ENCODE peak calls at places on chromosomes 16 and 17, in four cellular contexts. N is K562, P is GM12878, I is HepG2. C is an unnamed sample.

GRCh38 chr17:7477392-7478275 is 1.8 kb downstream of the ZBTB4 start:
- DNase-seq in N (no peak), P (no peak), I (peak), C (no peak)

GRCh38 chr17:75131278-75132017 is at the start of gene NT5C:
- DNase-seq in I (peak), P (no peak), N (peak), C (peak)

GRCh38 chr17:45646288-45646988 is 137.7 kb upstream of the CRHR1 start:
- DNase-seq in I (peak), N (no peak), P (no peak), C (no peak)

GRCh38 chr17:21368545-21369246 is 7.5 kb upstream of the KCNJ12 start:
- DNase-seq in N (no peak), I (no peak), P (no peak), C (no peak)

GRCh38 chr17:45292696-45293412 is 24.0 kb downstream of the MAP3K14 start:
- DNase-seq in P (no peak), I (no peak), N (no peak), C (no peak)

GRCh38 chr17:72311004-72311403 is 190.2 kb downstream of the SOX9 start:
- DNase-seq in P (peak), I (no peak), N (no peak), C (no peak)

GRCh38 chr17:58338907-58339774 is 10.5 kb upstream of the TSPOAP1 start:
- DNase-seq in I (peak), P (peak), N (peak), C (no peak)

GRCh38 chr17:77890771-77891170 is 67.7 kb upstream of the TNRC6C start:
- DNase-seq in N (no peak), I (no peak), P (no peak), C (no peak)

DNA sequence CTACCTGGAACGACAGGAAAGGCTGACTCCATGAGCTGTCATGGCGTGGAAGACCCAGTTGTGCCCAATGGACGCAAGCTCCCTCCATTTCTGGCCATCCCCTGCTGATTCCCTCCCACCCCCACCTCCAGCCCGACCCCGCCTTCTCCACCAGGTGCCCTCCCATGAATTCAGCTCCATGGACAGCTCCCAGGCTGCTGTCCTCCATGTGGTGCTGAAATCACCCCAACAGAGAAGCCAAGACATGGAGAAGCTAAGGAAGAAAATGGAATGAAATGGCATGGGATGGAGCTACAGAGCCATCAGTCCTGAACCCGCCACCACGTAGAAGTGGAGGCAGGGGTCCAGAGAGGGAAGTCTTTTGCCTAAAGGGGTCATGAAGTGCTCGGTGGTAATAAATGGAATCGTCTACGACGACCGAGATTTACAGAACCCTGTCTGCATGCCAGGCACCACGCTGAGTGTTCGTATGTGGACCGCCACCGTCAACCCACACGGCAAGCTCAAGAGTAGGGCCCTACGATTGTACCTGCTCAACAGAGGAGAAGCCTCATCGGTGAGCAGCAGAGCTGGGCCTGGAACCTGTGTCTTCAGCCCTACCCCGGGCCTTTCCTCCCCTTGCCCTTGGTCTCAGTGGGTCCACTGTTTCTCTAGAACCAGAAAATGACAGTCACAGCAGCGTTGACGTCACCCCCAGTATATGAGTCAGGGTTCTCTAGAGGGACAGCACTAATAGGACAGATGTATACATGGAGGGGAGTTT is 9.3 kb upstream of the ZC3H18 start:
- DNase-seq in P (no peak), I (peak), N (no peak), C (no peak)
- TF ChIP-seq TARDBP in P (no peak), I (peak), N (no peak), C (no peak)

GRCh38 chr17:66518677-66519076 is 216.3 kb downstream of the PRKCA start:
- DNase-seq in N (no peak), P (no peak), I (no peak), C (no peak)

GRCh38 chr17:66517336-66518009 is 215.1 kb downstream of the PRKCA start:
- DNase-seq in I (no peak), P (no peak), N (no peak), C (no peak)

GRCh38 chr17:66518108-66518507 is 215.7 kb downstream of the PRKCA start:
- DNase-seq in N (no peak), P (no peak), I (no peak), C (no peak)

GRCh38 chr17:66511125-66511524 is 208.7 kb downstream of the PRKCA start:
- DNase-seq in I (no peak), P (no peak), N (no peak), C (no peak)

GRCh38 chr17:66514227-66514806 is 211.9 kb downstream of the PRKCA start:
- DNase-seq in N (no peak), P (no peak), I (no peak), C (no peak)
- TF ChIP-seq BHLHE40 in N (no peak), P (no peak), I (no peak), C (no peak)

GRCh38 chr17:32187276-32187675 is 45.0 kb downstream of the RHOT1 start:
- DNase-seq in N (no peak), P (no peak), I (no peak), C (no peak)

GRCh38 chr17:32185875-32186274 is 43.6 kb downstream of the RHOT1 start:
- DNase-seq in P (no peak), I (no peak), N (no peak), C (no peak)

GRCh38 chr17:32192379-32192778 is 50.1 kb downstream of the RHOT1 start:
- DNase-seq in I (no peak), N (no peak), P (no peak), C (no peak)

GRCh38 chr17:32189343-32189742 is 47.0 kb downstream of the RHOT1 start:
- DNase-seq in I (no peak), N (no peak), P (no peak), C (no peak)

DNA sequence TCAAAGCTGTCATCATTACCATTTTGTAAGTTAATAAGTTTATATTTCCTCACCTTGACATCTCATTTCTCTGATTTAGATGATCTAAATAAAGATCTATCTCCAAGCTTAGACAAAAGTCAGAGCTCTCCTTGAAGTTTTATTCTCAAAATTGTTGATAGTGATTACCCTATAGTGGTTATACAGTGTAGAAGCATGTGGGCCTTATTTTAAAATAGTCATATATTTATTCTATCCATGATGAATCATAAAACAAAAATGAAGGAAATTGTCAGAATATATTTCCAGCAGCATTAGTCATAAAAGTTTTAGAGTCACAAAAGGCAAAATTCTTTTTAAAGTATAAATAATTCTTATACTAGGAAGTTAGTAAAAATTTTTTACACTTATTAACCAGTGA is 49.0 kb downstream of the RHOT1 start:
- DNase-seq in N (no peak), P (no peak), I (no peak), C (no peak)
- TF ChIP-seq FOXM1 in N (no peak), P (no peak), I (no peak), C (no peak)

GRCh38 chr16:49528035-49528434 is 154.4 kb downstream of the C16orf78 start:
- DNase-seq in N (no peak), I (no peak), P (no peak), C (no peak)
- TF ChIP-seq TARDBP in N (no peak), I (no peak), P (no peak), C (no peak)

GRCh38 chr16:53090591-53091507 is 36.1 kb downstream of the CHD9 start:
- DNase-seq in N (no peak), P (peak), I (peak), C (no peak)
- TF ChIP-seq BHLHE40 in N (no peak), P (peak), I (no peak), C (no peak)

GRCh38 chr16:79595261-79595660 is 5.3 kb downstream of the MAF start:
- DNase-seq in P (no peak), N (no peak), I (no peak), C (no peak)
- TF ChIP-seq FOXM1 in P (no peak), N (no peak), I (no peak), C (no peak)

DNA sequence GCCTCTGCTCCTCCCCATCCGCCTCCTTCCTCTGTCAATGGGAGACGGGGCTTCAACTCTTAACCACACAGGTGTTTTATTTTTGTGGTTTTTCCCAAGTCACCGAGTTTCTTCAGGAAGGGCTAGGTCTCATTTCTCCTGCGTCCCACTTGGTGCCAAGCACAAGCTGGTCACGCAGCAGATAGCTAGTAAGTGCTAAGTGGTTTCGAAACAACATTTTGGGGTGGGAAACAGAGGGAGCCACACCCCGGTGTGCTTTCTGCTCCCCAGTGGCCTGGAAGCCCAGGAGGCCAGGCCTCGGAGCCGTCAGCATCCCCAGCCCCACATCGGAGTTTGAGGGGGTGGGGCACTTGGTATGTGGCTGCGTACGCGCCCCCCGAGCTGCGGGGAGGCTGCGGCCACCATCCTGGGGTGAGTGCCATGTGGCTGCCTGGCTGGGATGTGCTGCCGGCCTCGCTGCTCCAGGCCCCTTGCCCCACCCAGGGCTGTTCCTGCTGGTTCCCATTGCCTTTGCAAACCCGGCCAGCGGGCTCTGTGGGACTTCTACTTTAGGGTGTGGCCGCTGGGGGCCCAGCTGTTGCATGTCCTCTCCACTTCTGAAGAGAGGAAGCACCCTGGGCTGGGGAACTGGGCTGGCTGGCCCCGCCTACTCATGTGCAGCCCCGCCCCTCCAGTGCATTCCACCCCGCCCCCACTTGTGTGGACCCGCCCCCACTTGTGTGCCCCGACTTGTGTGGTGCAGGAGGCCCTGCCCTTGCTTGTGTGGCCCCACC is 55.6 kb downstream of the BAIAP2 start:
- DNase-seq in N (peak), P (no peak), I (no peak), C (peak)
- TF ChIP-seq TARDBP in N (no peak), P (no peak), I (no peak), C (no peak)

GRCh38 chr16:483351-484075 is 44.0 kb upstream of the CAPN15 start:
- DNase-seq in I (no peak), N (no peak), P (no peak), C (no peak)
- TF ChIP-seq BHLHE40 in I (no peak), N (no peak), P (no peak), C (no peak)

GRCh38 chr17:18122991-18123753 is 14.6 kb downstream of the MYO15A start:
- DNase-seq in I (no peak), N (no peak), P (no peak), C (no peak)
- TF ChIP-seq FOXM1 in I (no peak), N (no peak), P (no peak), C (no peak)